ENCODE peak calls at places on chromosomes 2 and 18, in four cellular contexts. One of them, this sample, is unnamed.
A peak's percentile ranks its signal among the peaks of the same experiment; 100 is the strongest.

GRCh38 chr18:12307251-12307736 is 747 bp upstream of the TUBB6 start:
- DNase-seq in NCI-H1105 treated with DMSO at 0.1 percent for 48 hours: no peak
- DNase-seq in MCF 10A: peak; percentile 42
- DNase-seq in IMR-90: peak; percentile 76
- DNase-seq in this sample: peak; percentile 68

GRCh38 chr2:239678186-239678490 is 277.3 kb upstream of the HDAC4 start:
- DNase-seq in NCI-H1105 treated with DMSO at 0.1 percent for 48 hours: no peak
- DNase-seq in MCF 10A: no peak
- DNase-seq in IMR-90: no peak
- DNase-seq in this sample: no peak

GRCh38 chr18:75775121-75775520 is 347.6 kb upstream of the SMIM21 start:
- DNase-seq in NCI-H1105 treated with DMSO at 0.1 percent for 48 hours: no peak
- DNase-seq in MCF 10A: no peak
- DNase-seq in IMR-90: no peak
- DNase-seq in this sample: no peak

GRCh38 chr18:68797901-68798300 is at the start of gene CCDC102B:
- DNase-seq in NCI-H1105 treated with DMSO at 0.1 percent for 48 hours: no peak
- DNase-seq in MCF 10A: peak; percentile 84
- DNase-seq in IMR-90: peak; percentile 94
- DNase-seq in this sample: peak; percentile 65

GRCh38 chr2:226873051-226873620 is 37.3 kb downstream of the RHBDD1 start:
- DNase-seq in NCI-H1105 treated with DMSO at 0.1 percent for 48 hours: no peak
- DNase-seq in MCF 10A: no peak
- DNase-seq in IMR-90: peak; percentile 59
- DNase-seq in this sample: peak; percentile 12

GRCh38 chr2:154170400-154170799 is 298.7 kb downstream of the GALNT13 start:
- DNase-seq in NCI-H1105 treated with DMSO at 0.1 percent for 48 hours: no peak
- DNase-seq in MCF 10A: no peak
- DNase-seq in IMR-90: no peak
- DNase-seq in this sample: no peak

GRCh38 chr2:129011466-129012061 is 692.9 kb upstream of the HS6ST1 start:
- DNase-seq in NCI-H1105 treated with DMSO at 0.1 percent for 48 hours: no peak
- DNase-seq in MCF 10A: no peak
- DNase-seq in IMR-90: no peak
- DNase-seq in this sample: no peak

GRCh38 chr18:29083545-29083944 is 906.6 kb upstream of the CDH2 start:
- DNase-seq in NCI-H1105 treated with DMSO at 0.1 percent for 48 hours: peak; percentile 71
- DNase-seq in MCF 10A: peak; percentile 3
- DNase-seq in IMR-90: peak; percentile 2
- DNase-seq in this sample: no peak

GRCh38 chr2:19738707-19739106 is 163.1 kb downstream of the TTC32 start:
- DNase-seq in NCI-H1105 treated with DMSO at 0.1 percent for 48 hours: no peak
- DNase-seq in MCF 10A: no peak
- DNase-seq in IMR-90: peak; percentile 80
- DNase-seq in this sample: no peak

GRCh38 chr2:211033765-211034164 is 477.4 kb downstream of the CPS1 start:
- DNase-seq in NCI-H1105 treated with DMSO at 0.1 percent for 48 hours: peak; percentile 9
- DNase-seq in MCF 10A: peak; percentile 24
- DNase-seq in IMR-90: no peak
- DNase-seq in this sample: peak; percentile 8

GRCh38 chr2:32009479-32010256 is 1.1 kb downstream of the MEMO1 start:
- DNase-seq in NCI-H1105 treated with DMSO at 0.1 percent for 48 hours: no peak
- DNase-seq in MCF 10A: peak; percentile 32
- DNase-seq in IMR-90: no peak
- DNase-seq in this sample: no peak

GRCh38 chr2:48178611-48179010 is 272.3 kb upstream of the FBXO11 start:
- DNase-seq in NCI-H1105 treated with DMSO at 0.1 percent for 48 hours: no peak
- DNase-seq in MCF 10A: no peak
- DNase-seq in IMR-90: no peak
- DNase-seq in this sample: no peak

GRCh38 chr2:231699006-231699405 is 9.3 kb upstream of the PTMA start:
- DNase-seq in NCI-H1105 treated with DMSO at 0.1 percent for 48 hours: no peak
- DNase-seq in MCF 10A: no peak
- DNase-seq in IMR-90: peak; percentile 37
- DNase-seq in this sample: peak; percentile 71

GRCh38 chr2:160388464-160389263 is 104.9 kb downstream of the RBMS1 start:
- DNase-seq in NCI-H1105 treated with DMSO at 0.1 percent for 48 hours: no peak
- DNase-seq in MCF 10A: no peak
- DNase-seq in IMR-90: no peak
- DNase-seq in this sample: no peak

GRCh38 chr18:79572093-79572780 is 107.4 kb upstream of the CTDP1 start:
- DNase-seq in NCI-H1105 treated with DMSO at 0.1 percent for 48 hours: no peak
- DNase-seq in MCF 10A: no peak
- DNase-seq in IMR-90: no peak
- DNase-seq in this sample: no peak